ENCODE peak calls at places on chromosomes 2 and 18, in ten cellular contexts. A, Z, R, Q, Y, E, V, W, X and M are unnamed samples.

GRCh38 chr18:66587430-66587829 is 16.5 kb downstream of the CDH19 start:
- DNase-seq in Q (no peak), Z (no peak), Y (no peak), X (no peak), E (no peak), W (no peak), V (no peak), A (no peak), R (no peak), M (no peak)

GRCh38 chr2:10884530-10885478 is 26.9 kb upstream of the KCNF1 start:
- DNase-seq in Z (no peak), Y (no peak), Q (no peak), A (peak), X (no peak), V (no peak), E (no peak), W (peak), R (no peak), M (no peak)

GRCh38 chr2:16943279-16943958 is 277.8 kb upstream of the CYRIA start:
- DNase-seq in Z (no peak), X (no peak), Q (no peak), Y (no peak), E (no peak), V (no peak), R (no peak), W (no peak), A (no peak), M (no peak)

GRCh38 chr18:61502472-61502871 is 169.2 kb downstream of the CDH20 start:
- DNase-seq in X (no peak), Z (no peak), E (peak), Y (peak), Q (peak), W (no peak), V (peak), R (peak), A (peak), M (peak)

GRCh38 chr2:136246086-136246669 is 128.2 kb upstream of the CXCR4 start:
- DNase-seq in A (peak), E (no peak), Z (no peak), V (no peak), W (no peak), X (no peak), Q (no peak), R (peak), Y (peak), M (no peak)

GRCh38 chr2:128835342-128835855 is 516.7 kb upstream of the HS6ST1 start:
- DNase-seq in E (no peak), X (no peak), Y (no peak), A (no peak), V (no peak), R (no peak), Z (no peak), Q (no peak), W (no peak), M (no peak)

GRCh38 chr18:63025251-63025710 is 294.3 kb downstream of the BCL2 start:
- DNase-seq in E (no peak), V (peak), A (peak), R (no peak), W (no peak), Q (peak), Y (no peak), X (no peak), Z (no peak), M (peak)

GRCh38 chr2:98822301-98823164 is 91.6 kb upstream of the MGAT4A start:
- DNase-seq in V (no peak), E (peak), X (peak), W (peak), Q (no peak), Z (peak), R (no peak), Y (no peak), A (no peak), M (peak)

GRCh38 chr2:67514515-67514914 is 117.4 kb downstream of the ETAA1 start:
- DNase-seq in R (no peak), A (peak), E (no peak), X (no peak), Y (peak), Q (peak), Z (no peak), W (no peak), V (no peak), M (no peak)